ENCODE peak calls at places on chromosome 10, in four cellular contexts. J is WTC11, X is renal cortical epithelial cell, S is A549. G is an unnamed sample.

GRCh38 chr10:132506711-132507466 is 30.7 kb upstream of the INPP5A start:
- DNase-seq in X (no peak), J (no peak), S (no peak), G (no peak)

GRCh38 chr10:118277871-118278270 is 64.3 kb downstream of the FAM204A start:
- DNase-seq in J (no peak), X (no peak), S (no peak), G (no peak)

GRCh38 chr10:28179490-28180099 is 123.3 kb downstream of the MPP7 start:
- DNase-seq in X (peak; percentile 54), J (no peak), S (peak; percentile 20), G (no peak)

GRCh38 chr10:7767209-7767608 is 20.6 kb downstream of the KIN start:
- DNase-seq in S (no peak), J (no peak), X (no peak), G (no peak)

GRCh38 chr10:101778151-101778780 is 2.4 kb upstream of the FGF8 start:
- DNase-seq in X (no peak), J (no peak), S (no peak), G (no peak)

GRCh38 chr10:90960355-90960814 is 39.5 kb upstream of the ANKRD1 start:
- DNase-seq in J (no peak), S (peak; percentile 28), X (peak; percentile 76), G (no peak)

GRCh38 chr10:8009031-8009430 is 45.5 kb upstream of the GATA3 start:
- DNase-seq in X (no peak), S (no peak), J (no peak), G (no peak)

GRCh38 chr10:84820596-84820995 is 492.2 kb downstream of the CCSER2 start:
- DNase-seq in J (no peak), S (no peak), X (no peak), G (no peak)

GRCh38 chr10:105963450-105963849 is 1201.1 kb downstream of the SORCS1 start:
- DNase-seq in S (no peak), J (no peak), X (peak; percentile 45), G (no peak)

GRCh38 chr10:116444527-116445142 is 17.0 kb downstream of the PNLIPRP3 start:
- DNase-seq in X (peak; percentile 28), S (peak; percentile 20), J (peak; percentile 31), G (peak; percentile 1)

GRCh38 chr10:128926693-128927092 is 540.3 kb upstream of the MGMT start:
- DNase-seq in S (no peak), X (no peak), J (no peak), G (no peak)

GRCh38 chr10:5557040-5557721 is 32.4 kb downstream of the CALML3 start:
- DNase-seq in J (no peak), X (no peak), S (no peak), G (no peak)

GRCh38 chr10:69650589-69651261 is 20.7 kb downstream of the FAM241B start:
- DNase-seq in X (no peak), S (no peak), J (no peak), G (no peak)

GRCh38 chr10:132926070-132926469 is 16.3 kb downstream of the CFAP46 start:
- DNase-seq in J (no peak), X (no peak), S (no peak), G (no peak)

GRCh38 chr10:6985644-6986043 is 405.6 kb upstream of the PRKCQ start:
- DNase-seq in J (no peak), S (no peak), X (no peak), G (no peak)

GRCh38 chr10:95508730-95509129 is 52.4 kb downstream of the SORBS1 start:
- DNase-seq in S (no peak), X (no peak), J (no peak), G (no peak)

GRCh38 chr10:43093423-43094090 is 16.7 kb downstream of the RET start:
- DNase-seq in S (no peak), J (peak; percentile 42), X (no peak), G (no peak)

GRCh38 chr10:9028211-9028610 is 973.7 kb downstream of the GATA3 start:
- DNase-seq in S (no peak), X (no peak), J (no peak), G (no peak)

GRCh38 chr10:89516149-89516832 is 19.1 kb downstream of the SLC16A12 start:
- DNase-seq in S (no peak), X (peak; percentile 97), J (no peak), G (no peak)